ENCODE peak calls at places on chromosomes 3 and 15, in four cellular contexts. K is fibroblast of lung, Z is NT2/D1, T is IMR-90. C is an unnamed sample. For H3K4me1, the result is how much of the 10 kb centered on the place peaks cover.

GRCh38 chr3:172592898-172593669 is 69.9 kb upstream of the TNFSF10 start:
- DNase-seq in Z (no peak), T (no peak), K (no peak), C (no peak)

GRCh38 chr15:38714309-38715072 is 149.9 kb upstream of the RASGRP1 start:
- DNase-seq in K (peak), Z (no peak), T (peak), C (peak)

GRCh38 chr3:15875016-15875689 is 77.4 kb upstream of the ANKRD28 start:
- DNase-seq in T (peak), Z (no peak), K (peak), C (peak)

GRCh38 chr3:95923496-95924210 is 890.7 kb upstream of the EPHA6 start:
- DNase-seq in T (peak), Z (no peak), K (peak), C (peak)

GRCh38 chr15:62067448-62068044 is 769 bp downstream of the C2CD4A start:
- DNase-seq in K (no peak), T (no peak), Z (no peak), C (peak)

GRCh38 chr15:78317145-78317836 is 17.9 kb upstream of the SKIC8 start:
- DNase-seq in T (no peak), K (peak), Z (no peak), C (no peak)

GRCh38 chr15:68852466-68852865 is 31.8 kb upstream of the ANP32A start:
- DNase-seq in T (no peak), Z (no peak), K (no peak), C (no peak)

GRCh38 chr3:72907131-72907697 is 19.4 kb downstream of the GXYLT2 start:
- DNase-seq in T (peak), K (peak), Z (no peak), C (peak)

GRCh38 chr3:158991146-158991705 is 189.4 kb downstream of the MFSD1 start:
- DNase-seq in K (no peak), Z (peak), T (no peak), C (no peak)

GRCh38 chr3:112333386-112334334 is 704 bp downstream of the CD200 start:
- DNase-seq in T (no peak), K (peak), Z (peak), C (peak)

GRCh38 chr15:71651750-71652186 is 158.6 kb upstream of the NR2E3 start:
- DNase-seq in T (peak), K (peak), Z (peak), C (peak)

GRCh38 chr3:135314227-135314626 is 519.2 kb downstream of the EPHB1 start:
- DNase-seq in T (no peak), Z (no peak), K (no peak), C (no peak)

GRCh38 chr15:63915888-63916731 is 82.4 kb upstream of the HERC1 start:
- DNase-seq in Z (peak), T (peak), K (peak), C (peak)

GRCh38 chr3:8519156-8519555 is 17.5 kb downstream of the LMCD1 start:
- DNase-seq in T (peak), K (peak), Z (no peak), C (peak)

GRCh38 chr3:194395767-194396527 is 3.1 kb downstream of the GP5 start:
- DNase-seq in Z (no peak), T (peak), K (peak), C (peak)

GRCh38 chr3:75136100-75136897 is 521.8 kb upstream of the CNTN3 start:
- DNase-seq in K (no peak), Z (no peak), T (no peak), C (no peak)

GRCh38 chr3:14483286-14483685 is 56.9 kb downstream of the GRIP2 start:
- DNase-seq in Z (no peak), K (no peak), T (no peak), C (no peak)

GRCh38 chr15:86016750-86017149 is 62.9 kb upstream of the AGBL1 start:
- DNase-seq in Z (no peak), K (no peak), T (no peak), C (no peak)

GRCh38 chr3:134487406-134487805 is 1.5 kb downstream of the CEP63 start:
- DNase-seq in T (no peak), K (no peak), Z (no peak), C (no peak)

GRCh38 chr3:63047068-63047467 is 171.9 kb upstream of the CADPS start:
- DNase-seq in T (no peak), K (no peak), Z (no peak), C (no peak)

GRCh38 chr3:20320489-20320888 is 134.5 kb upstream of the SGO1 start:
- DNase-seq in T (no peak), Z (no peak), K (no peak), C (no peak)

GRCh38 chr3:33041909-33042308 is 55.0 kb downstream of the GLB1 start:
- DNase-seq in Z (no peak), K (no peak), T (no peak), C (no peak)

GRCh38 chr3:34268032-34268760 is 469.8 kb downstream of the PDCD6IP start:
- DNase-seq in Z (no peak), K (no peak), T (no peak), C (peak)

GRCh38 chr15:101264911-101265641 is 12.2 kb downstream of the SELENOS start:
- DNase-seq in T (no peak), K (no peak), Z (no peak), C (no peak)

GRCh38 chr15:101266787-101267186 is 10.5 kb downstream of the SELENOS start:
- DNase-seq in K (no peak), T (no peak), Z (no peak), C (no peak)

GRCh38 chr15:101266034-101266433 is 11.3 kb downstream of the SELENOS start:
- DNase-seq in K (peak), T (peak), Z (no peak), C (no peak)

GRCh38 chr15:101262551-101262950 is 10.7 kb upstream of the CHSY1 start:
- DNase-seq in T (no peak), Z (no peak), K (no peak), C (no peak)

GRCh38 chr15:101264011-101264410 is 12.2 kb upstream of the CHSY1 start:
- DNase-seq in Z (no peak), K (no peak), T (peak), C (no peak)
- H3K9ac ChIP-seq in Z (no peak), K (no peak), T (no peak), C (no peak)

GRCh38 chr3:129599073-129599472 is 7.4 kb downstream of the PLXND1 start:
- DNase-seq in T (no peak), K (no peak), Z (no peak), C (no peak)
- H3K4me1 ChIP-seq in T (half or more), K (half or more), Z (half or more), C (half or more)

GRCh38 chr3:71753716-71754609 is at the start of gene GPR27:
- DNase-seq in Z (no peak), K (peak), T (peak), C (peak)
- H3K4me3 ChIP-seq in Z (peak), K (no peak), T (peak), C (peak)

GRCh38 chr15:40028853-40029252 is 10.1 kb downstream of the SRP14 start:
- DNase-seq in T (no peak), Z (no peak), K (no peak), C (no peak)
- H3K9ac ChIP-seq in T (no peak), Z (no peak), K (no peak), C (no peak)

DNA sequence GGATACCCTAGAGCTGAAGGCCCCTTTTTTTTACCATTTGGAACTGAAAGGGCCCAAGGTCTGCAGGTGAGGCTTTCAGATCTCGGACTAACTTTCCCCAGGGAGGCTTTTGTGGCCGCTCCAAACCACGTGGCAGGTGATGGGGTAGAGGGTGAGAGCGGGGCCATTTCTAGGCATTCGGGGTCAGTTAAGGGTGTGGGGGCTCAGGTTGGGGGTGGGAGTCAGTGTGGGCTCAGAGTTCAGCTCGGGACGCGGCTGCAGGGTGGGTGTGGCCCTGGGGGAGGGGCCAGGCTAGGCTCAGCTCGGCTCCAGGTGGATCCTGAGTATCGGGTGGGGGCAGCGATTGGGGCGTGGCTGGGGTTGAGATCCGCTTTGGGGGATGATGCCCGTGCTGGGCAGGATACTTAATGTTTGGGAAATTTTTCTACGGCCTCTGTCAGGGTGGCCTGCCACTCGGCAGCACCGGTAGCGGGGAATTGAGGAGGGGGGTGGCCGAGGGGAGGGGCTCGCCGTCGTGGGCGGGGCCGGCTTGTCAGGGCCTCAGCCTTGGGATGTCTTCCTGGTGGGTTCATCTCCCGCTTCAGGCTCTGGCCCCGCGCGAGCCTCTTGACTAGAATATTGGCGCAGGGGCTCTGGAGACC is 2.5 kb downstream of the KLF13 start:
- DNase-seq in Z (no peak), K (no peak), T (no peak), C (no peak)
- H3K4me1 ChIP-seq in Z (under half), K (under half), T (under half), C (half or more)

GRCh38 chr3:186284661-186285060 is 77.4 kb downstream of the DGKG start:
- DNase-seq in K (no peak), T (no peak), Z (no peak), C (no peak)
- H3K4me3 ChIP-seq in K (no peak), T (no peak), Z (no peak), C (no peak)

GRCh38 chr15:92902723-92903587 is 2.8 kb downstream of the CHD2 start:
- DNase-seq in K (peak), Z (no peak), T (no peak), C (no peak)
- H3K9ac ChIP-seq in K (peak), Z (peak), T (peak), C (peak)

DNA sequence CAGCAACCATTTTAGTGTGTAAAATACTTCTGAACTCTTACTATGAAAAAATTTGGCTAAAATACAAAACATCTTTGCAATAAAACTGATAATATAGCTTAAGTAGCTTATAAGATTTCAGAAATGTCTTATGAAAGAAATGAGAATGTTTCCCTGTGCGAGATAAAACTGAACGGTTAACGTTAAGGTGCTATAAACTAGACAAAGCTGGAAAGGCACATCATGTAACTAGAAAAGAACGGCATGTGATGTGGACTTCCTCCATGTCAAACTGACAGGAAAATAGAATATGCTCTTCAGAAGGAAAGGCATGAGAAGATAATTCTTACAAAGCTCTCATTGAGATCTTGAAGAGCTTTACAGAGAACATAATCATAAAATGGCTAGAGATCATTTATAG is 36.5 kb downstream of the NCK1 start:
- DNase-seq in Z (no peak), T (no peak), K (no peak), C (no peak)
- H3K4me1 ChIP-seq in Z (under half), T (under half), K (under half), C (under half)

GRCh38 chr15:66993874-66994696 is 71.3 kb upstream of the SMAD3 start:
- DNase-seq in T (no peak), Z (no peak), K (no peak), C (no peak)
- H3K4me3 ChIP-seq in T (no peak), Z (no peak), K (no peak), C (no peak)

C was measured in adipocyte.